ENCODE peak calls at places on chromosomes 4 and X, in six cellular contexts. One of them, this sample, is unnamed.

GRCh38 chr4:52612341-52612740 is 46.8 kb downstream of the USP46 start:
- DNase-seq in IMR-90: no peak
- DNase-seq in mesenchymal stem cell: no peak
- DNase-seq in H9: no peak
- DNase-seq in H1: no peak
- DNase-seq in trophoblast cell: peak; percentile 4
- DNase-seq in this sample: no peak

GRCh38 chrX:130060122-130061069 is 49.9 kb downstream of the ELF4 start:
- DNase-seq in mesenchymal stem cell: peak; percentile 65
- DNase-seq in trophoblast cell: peak; percentile 73
- DNase-seq in H9: peak; percentile 77
- DNase-seq in H1: no peak
- DNase-seq in IMR-90: peak; percentile 37
- DNase-seq in this sample: peak; percentile 75

GRCh38 chr4:154004450-154004849 is 215.6 kb upstream of the SFRP2 start:
- DNase-seq in trophoblast cell: no peak
- DNase-seq in H9: no peak
- DNase-seq in H1: no peak
- DNase-seq in mesenchymal stem cell: no peak
- DNase-seq in IMR-90: no peak
- DNase-seq in this sample: no peak

GRCh38 chr4:185716008-185716976 is 95.7 kb downstream of the SORBS2 start:
- DNase-seq in H1: no peak
- DNase-seq in H9: no peak
- DNase-seq in mesenchymal stem cell: no peak
- DNase-seq in trophoblast cell: no peak
- DNase-seq in IMR-90: no peak
- DNase-seq in this sample: no peak

GRCh38 chrX:48520976-48521352 is 644 bp upstream of the EBP start:
- DNase-seq in H1: no peak
- DNase-seq in IMR-90: no peak
- DNase-seq in mesenchymal stem cell: no peak
- DNase-seq in H9: peak; percentile 63
- DNase-seq in trophoblast cell: no peak
- DNase-seq in this sample: no peak

GRCh38 chr4:10161146-10161545 is 44.5 kb upstream of the WDR1 start:
- DNase-seq in H9: no peak
- DNase-seq in trophoblast cell: no peak
- DNase-seq in H1: no peak
- DNase-seq in mesenchymal stem cell: no peak
- DNase-seq in IMR-90: peak; percentile 3
- DNase-seq in this sample: no peak

GRCh38 chr4:94827481-94828110 is 69.8 kb downstream of the BMPR1B start:
- DNase-seq in H1: no peak
- DNase-seq in IMR-90: peak; percentile 92
- DNase-seq in mesenchymal stem cell: peak; percentile 62
- DNase-seq in H9: no peak
- DNase-seq in trophoblast cell: peak; percentile 10
- DNase-seq in this sample: no peak

GRCh38 chr4:1767770-1768366 is 25.2 kb upstream of the FGFR3 start:
- DNase-seq in mesenchymal stem cell: peak; percentile 52
- DNase-seq in trophoblast cell: no peak
- DNase-seq in H9: peak; percentile 86
- DNase-seq in IMR-90: peak; percentile 8
- DNase-seq in H1: peak; percentile 43
- DNase-seq in this sample: no peak

GRCh38 chr4:162959056-162959455 is 207.6 kb downstream of the NAF1 start:
- DNase-seq in IMR-90: no peak
- DNase-seq in mesenchymal stem cell: no peak
- DNase-seq in trophoblast cell: peak; percentile 8
- DNase-seq in H1: no peak
- DNase-seq in H9: peak; percentile 60
- DNase-seq in this sample: no peak

GRCh38 chrX:131081772-131082755 is 23.9 kb downstream of the ARHGAP36 start:
- DNase-seq in IMR-90: no peak
- DNase-seq in H1: no peak
- DNase-seq in mesenchymal stem cell: no peak
- DNase-seq in trophoblast cell: no peak
- DNase-seq in H9: peak; percentile 42
- DNase-seq in this sample: no peak

GRCh38 chr4:83240379-83240875 is 44.2 kb downstream of the COQ2 start:
- DNase-seq in trophoblast cell: no peak
- DNase-seq in mesenchymal stem cell: no peak
- DNase-seq in IMR-90: no peak
- DNase-seq in H9: no peak
- DNase-seq in H1: no peak
- DNase-seq in this sample: no peak
- H3K14ac ChIP-seq in trophoblast cell: no peak overlapping the region
- H3K14ac ChIP-seq in mesenchymal stem cell: no peak overlapping the region
- H3K14ac ChIP-seq in IMR-90: no peak overlapping the region
- H3K14ac ChIP-seq in H9: no peak overlapping the region
- H3K14ac ChIP-seq in H1: no peak overlapping the region
- H3K14ac ChIP-seq in this sample: no peak overlapping the region

GRCh38 chrX:52923781-52924241 is 26.7 kb downstream of the FAM156B start:
- DNase-seq in trophoblast cell: peak; percentile 4
- DNase-seq in H9: no peak
- DNase-seq in H1: no peak
- DNase-seq in IMR-90: peak; percentile 69
- DNase-seq in mesenchymal stem cell: peak; percentile 43
- DNase-seq in this sample: no peak
- H3K27ac ChIP-seq in trophoblast cell: no peak overlapping the region
- H3K27ac ChIP-seq in H9: no peak overlapping the region
- H3K27ac ChIP-seq in H1: no peak overlapping the region
- H3K27ac ChIP-seq in IMR-90: peak overlapping the region; percentile 93
- H3K27ac ChIP-seq in mesenchymal stem cell: peak overlapping the region; percentile 43
- H3K27ac ChIP-seq in this sample: no peak overlapping the region

DNA sequence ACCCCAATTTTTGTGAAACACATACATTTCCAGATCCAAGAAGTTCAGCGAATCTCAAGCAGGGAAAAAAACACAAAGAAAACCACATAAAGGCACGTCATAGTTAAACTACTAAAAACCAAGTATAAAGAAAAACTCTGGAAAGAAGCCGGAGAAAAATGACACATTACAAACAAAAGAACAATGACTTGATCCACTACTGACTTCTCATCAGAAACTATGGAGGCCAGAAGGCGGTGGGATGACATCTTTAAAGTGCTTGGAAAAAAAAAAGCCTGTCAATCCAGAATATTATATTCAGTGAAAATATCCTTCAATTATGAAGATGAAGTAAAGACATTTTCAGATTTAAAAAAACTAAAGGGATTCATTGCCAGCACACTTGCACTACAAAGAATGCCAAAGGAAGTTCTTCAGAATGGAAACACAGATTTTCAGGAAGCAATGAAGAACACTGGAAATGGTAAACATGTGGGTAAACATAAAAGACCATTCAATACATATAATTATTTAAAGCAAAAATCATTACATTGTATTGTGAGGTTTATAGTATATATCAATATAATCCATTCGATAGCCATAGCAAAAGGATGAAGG is 32.6 kb upstream of the PPP2R2C start:
- DNase-seq in H9: no peak
- DNase-seq in trophoblast cell: no peak
- DNase-seq in mesenchymal stem cell: peak; percentile 0
- DNase-seq in IMR-90: no peak
- DNase-seq in H1: no peak
- DNase-seq in this sample: no peak
- H3K14ac ChIP-seq in H9: no peak overlapping the region
- H3K14ac ChIP-seq in trophoblast cell: no peak overlapping the region
- H3K14ac ChIP-seq in mesenchymal stem cell: no peak overlapping the region
- H3K14ac ChIP-seq in IMR-90: no peak overlapping the region
- H3K14ac ChIP-seq in H1: no peak overlapping the region
- H3K14ac ChIP-seq in this sample: no peak overlapping the region

GRCh38 chr4:145734576-145735329 is 54.8 kb downstream of the C4orf51 start:
- DNase-seq in IMR-90: peak; percentile 96
- DNase-seq in trophoblast cell: peak; percentile 94
- DNase-seq in mesenchymal stem cell: peak; percentile 90
- DNase-seq in H9: no peak
- DNase-seq in H1: no peak
- DNase-seq in this sample: no peak
- H3K27ac ChIP-seq in IMR-90: peak overlapping the region; percentile 92
- H3K27ac ChIP-seq in trophoblast cell: peak overlapping the region; percentile 100
- H3K27ac ChIP-seq in mesenchymal stem cell: peak overlapping the region; percentile 100
- H3K27ac ChIP-seq in H9: no peak overlapping the region
- H3K27ac ChIP-seq in H1: no peak overlapping the region
- H3K27ac ChIP-seq in this sample: no peak overlapping the region

GRCh38 chr4:123892368-123892961 is 495.9 kb downstream of the SPRY1 start:
- DNase-seq in trophoblast cell: no peak
- DNase-seq in H9: no peak
- DNase-seq in IMR-90: peak; percentile 0
- DNase-seq in H1: no peak
- DNase-seq in mesenchymal stem cell: peak; percentile 19
- DNase-seq in this sample: no peak
- H3K14ac ChIP-seq in trophoblast cell: no peak overlapping the region
- H3K14ac ChIP-seq in H9: no peak overlapping the region
- H3K14ac ChIP-seq in IMR-90: no peak overlapping the region
- H3K14ac ChIP-seq in H1: no peak overlapping the region
- H3K14ac ChIP-seq in mesenchymal stem cell: no peak overlapping the region
- H3K14ac ChIP-seq in this sample: no peak overlapping the region

DNA sequence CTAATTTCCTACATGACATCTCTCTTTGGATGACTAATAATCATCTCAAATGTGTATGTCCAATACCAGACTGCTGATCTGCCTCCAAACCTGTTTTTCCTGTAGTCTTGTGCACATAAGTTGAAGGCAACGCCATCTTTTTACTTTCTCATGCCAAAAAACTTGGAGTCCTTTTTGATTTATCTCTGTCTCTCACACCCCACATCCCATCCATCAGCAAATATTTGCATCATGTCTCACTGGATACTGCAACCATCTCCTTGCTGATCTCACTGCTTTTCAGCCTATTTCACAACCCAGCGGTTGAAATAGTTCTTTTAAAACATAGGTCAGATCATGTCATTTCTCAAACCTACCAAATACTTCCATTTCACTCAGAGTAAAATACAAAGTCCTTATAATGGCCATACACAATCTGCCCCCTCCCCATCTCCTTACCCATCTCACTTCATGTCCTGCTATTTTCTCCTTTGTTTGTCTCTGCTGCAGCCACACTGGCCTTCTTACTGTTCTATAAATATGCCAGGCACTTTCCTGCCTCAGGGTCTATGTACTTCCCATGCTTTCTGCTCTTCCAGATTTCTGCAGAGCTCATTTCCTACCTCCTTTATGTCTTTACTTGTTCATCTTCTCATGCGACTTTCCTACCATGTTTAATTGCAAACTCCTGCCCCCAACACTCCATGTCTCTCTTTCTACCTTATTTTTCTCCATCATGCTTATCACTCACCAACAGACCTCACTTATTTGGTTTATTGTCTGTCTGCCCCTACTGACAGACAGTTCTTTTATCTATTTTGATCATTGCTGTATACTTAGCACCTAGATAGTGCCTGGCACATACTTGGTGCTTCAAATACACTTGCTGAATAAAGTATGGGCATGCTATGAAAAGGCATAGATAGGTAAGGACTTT is 98.8 kb downstream of the ANXA3 start:
- DNase-seq in H9: no peak
- DNase-seq in mesenchymal stem cell: peak; percentile 92
- DNase-seq in H1: no peak
- DNase-seq in IMR-90: peak; percentile 86
- DNase-seq in trophoblast cell: peak; percentile 73
- DNase-seq in this sample: no peak
- H3K27ac ChIP-seq in H9: no peak overlapping the region
- H3K27ac ChIP-seq in mesenchymal stem cell: peak overlapping the region; percentile 25
- H3K27ac ChIP-seq in H1: no peak overlapping the region
- H3K27ac ChIP-seq in IMR-90: peak overlapping the region; percentile 45
- H3K27ac ChIP-seq in trophoblast cell: peak overlapping the region; percentile 12
- H3K27ac ChIP-seq in this sample: no peak overlapping the region

DNA sequence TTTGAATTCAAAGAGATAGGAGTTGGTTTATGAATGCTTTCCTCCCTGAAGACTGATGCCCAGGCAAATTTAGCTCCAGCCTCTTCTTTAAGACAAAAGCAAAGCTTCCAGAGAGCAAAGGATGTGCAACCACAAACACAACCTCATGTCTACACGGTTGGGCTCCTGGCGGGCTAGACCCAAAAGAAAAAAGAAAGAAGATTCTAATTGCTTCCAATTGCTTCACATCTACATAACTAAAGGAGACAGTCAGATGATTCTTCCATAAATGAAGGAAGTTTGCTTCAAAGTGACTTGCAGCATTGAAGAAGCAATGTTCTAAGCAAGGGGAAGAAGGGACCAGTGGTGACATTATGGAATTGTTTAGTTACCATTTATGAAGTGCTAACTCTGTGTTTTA is 1603.0 kb upstream of the TENM3 start:
- DNase-seq in IMR-90: no peak
- DNase-seq in mesenchymal stem cell: no peak
- DNase-seq in trophoblast cell: no peak
- DNase-seq in H1: no peak
- DNase-seq in H9: no peak
- DNase-seq in this sample: no peak
- H3K14ac ChIP-seq in IMR-90: no peak overlapping the region
- H3K14ac ChIP-seq in mesenchymal stem cell: no peak overlapping the region
- H3K14ac ChIP-seq in trophoblast cell: no peak overlapping the region
- H3K14ac ChIP-seq in H1: no peak overlapping the region
- H3K14ac ChIP-seq in H9: no peak overlapping the region
- H3K14ac ChIP-seq in this sample: no peak overlapping the region